ENCODE peak calls at places on chromosome 9, in five cellular contexts. A is mesenchymal stem cell, G is H9, S is H1, P is neuronal stem cell. I is an unnamed sample.

GRCh38 chr9:7298123-7298522 is 501.5 kb downstream of the DMAC1 start:
- DNase-seq in G (no peak), S (no peak), A (no peak), P (no peak), I (no peak)

GRCh38 chr9:94971378-94972131 is 245.1 kb downstream of the AOPEP start:
- DNase-seq in P (no peak), S (no peak), G (no peak), A (no peak), I (no peak)

GRCh38 chr9:34686231-34686630 is 4.8 kb downstream of the CCL19 start:
- DNase-seq in P (no peak), A (no peak), G (no peak), S (no peak), I (no peak)

GRCh38 chr9:84807870-84808385 is 138.4 kb downstream of the NTRK2 start:
- DNase-seq in A (no peak), G (no peak), S (no peak), P (no peak), I (no peak)

GRCh38 chr9:79196606-79197005 is 375.2 kb upstream of the TLE4 start:
- DNase-seq in A (peak), P (no peak), G (no peak), S (no peak), I (no peak)

GRCh38 chr9:98529841-98530240 is 178.9 kb downstream of the GABBR2 start:
- DNase-seq in P (no peak), A (no peak), S (no peak), G (no peak), I (no peak)

GRCh38 chr9:37302277-37302676 is 120.2 kb upstream of the GRHPR start:
- DNase-seq in P (no peak), A (no peak), S (no peak), G (no peak), I (no peak)

GRCh38 chr9:120438111-120438510 is 141.9 kb downstream of the CDK5RAP2 start:
- DNase-seq in G (no peak), S (no peak), A (peak), P (no peak), I (no peak)

GRCh38 chr9:89740722-89741121 is 135.9 kb downstream of the GADD45G start:
- DNase-seq in P (no peak), S (no peak), A (no peak), G (no peak), I (no peak)

GRCh38 chr9:121498150-121498486 is 1.5 kb downstream of the GGTA1 start:
- DNase-seq in S (no peak), G (peak), P (peak), A (peak), I (peak)

GRCh38 chr9:128636024-128636390 is 20.6 kb downstream of the DYNC2I2 start:
- DNase-seq in G (peak), S (peak), P (no peak), A (no peak), I (peak)
- H2BK120ac ChIP-seq in G (no peak), S (no peak), P (no peak), A (peak), I (peak)

DNA sequence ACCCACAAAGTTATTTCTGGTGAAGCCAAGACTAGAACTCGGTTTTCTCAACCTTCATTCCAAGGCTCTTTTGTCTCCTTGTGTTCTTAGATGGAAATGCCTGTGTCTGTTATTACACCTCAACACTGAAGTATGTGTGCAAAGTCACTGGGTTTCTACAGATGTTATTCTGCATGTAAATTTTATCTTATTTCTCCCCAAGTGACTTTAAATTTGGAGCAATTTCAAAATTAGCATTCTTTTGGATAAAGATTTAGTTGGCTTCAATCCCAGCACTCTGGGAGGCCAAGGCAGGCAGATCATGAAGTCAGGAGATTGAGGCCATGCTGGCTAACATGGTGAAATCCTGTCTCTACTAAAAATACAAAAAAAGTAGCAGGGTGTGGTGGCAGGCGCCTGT is 104.4 kb upstream of the GNA14 start:
- DNase-seq in P (no peak), S (no peak), A (peak), G (no peak), I (no peak)
- H2BK5ac ChIP-seq in P (no peak), S (no peak), A (no peak), G (no peak), I (no peak)

DNA sequence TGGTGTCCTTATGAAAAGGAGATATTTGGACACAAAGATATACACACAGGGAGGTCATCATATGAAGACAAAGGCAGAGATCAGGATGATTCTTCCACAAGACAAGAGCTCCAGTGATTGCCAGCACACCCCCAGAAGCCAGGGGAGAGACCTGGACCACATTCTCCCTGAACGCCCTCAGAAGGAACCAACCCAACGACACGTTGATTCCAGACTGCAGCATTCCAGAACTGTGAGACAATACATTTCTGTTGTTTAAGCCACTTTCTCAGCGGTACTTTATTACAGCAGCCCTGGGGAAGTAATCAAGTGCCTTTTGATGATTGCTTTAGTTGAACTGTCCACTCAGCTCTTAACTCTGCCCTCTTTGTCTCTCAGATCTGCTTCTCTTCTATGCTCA is 285.5 kb upstream of the SMARCA2 start:
- DNase-seq in A (no peak), P (no peak), G (no peak), S (no peak), I (no peak)
- H2BK12ac ChIP-seq in A (no peak), P (no peak), G (no peak), S (no peak), I (no peak)

DNA sequence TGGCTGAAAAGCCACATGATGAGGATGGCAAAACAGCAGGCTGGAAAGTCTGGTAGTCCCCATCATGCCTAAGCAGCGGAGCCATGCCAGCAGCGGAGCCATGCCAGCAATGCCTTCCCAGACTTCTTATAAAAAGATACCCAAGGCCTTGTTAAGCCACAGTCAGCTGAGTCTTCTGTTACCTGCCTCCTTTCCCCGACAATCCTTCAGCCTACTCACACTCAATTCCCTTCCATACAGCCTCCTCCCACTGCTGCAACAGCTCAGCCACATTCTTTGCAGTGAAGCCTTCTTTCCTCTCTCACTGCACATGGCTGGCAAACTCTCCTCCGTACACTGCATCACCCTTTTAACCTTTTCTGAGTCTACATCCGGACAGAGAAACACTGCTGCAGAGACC is 114.9 kb downstream of the AUH start:
- DNase-seq in G (no peak), P (no peak), A (no peak), S (no peak), I (no peak)
- H2BK120ac ChIP-seq in G (no peak), P (no peak), A (no peak), S (no peak), I (no peak)

DNA sequence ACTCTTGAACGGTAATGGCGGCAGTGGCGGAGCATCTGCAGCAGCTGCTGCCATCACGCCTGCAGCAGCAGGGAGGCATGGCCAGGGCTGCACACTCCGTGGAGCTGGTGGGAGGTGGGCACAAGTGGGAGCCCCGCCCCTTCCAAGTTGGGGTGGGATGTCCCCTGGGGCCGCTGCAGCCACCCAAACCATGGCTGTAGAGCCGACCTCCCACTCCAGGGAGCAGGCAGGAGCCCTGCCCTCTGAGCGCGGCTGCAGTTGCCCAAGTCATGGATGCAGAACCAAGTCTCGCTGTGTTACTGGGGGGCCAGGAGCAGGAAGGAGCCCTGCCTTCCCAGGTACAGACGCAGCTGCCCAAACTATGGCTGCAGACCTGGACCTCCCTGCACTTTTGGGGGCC is 215.3 kb upstream of the VLDLR start:
- DNase-seq in G (no peak), A (no peak), P (no peak), S (no peak), I (no peak)
- H2BK5ac ChIP-seq in G (no peak), A (no peak), P (no peak), S (no peak), I (no peak)

GRCh38 chr9:16090907-16091629 is 538.2 kb downstream of the CCDC171 start:
- DNase-seq in A (peak), S (no peak), G (no peak), P (no peak), I (no peak)
- H2BK12ac ChIP-seq in A (no peak), S (no peak), G (no peak), P (no peak), I (no peak)

GRCh38 chr9:114549677-114550330 is 37.8 kb upstream of the ATP6V1G1 start:
- DNase-seq in S (no peak), P (no peak), A (no peak), G (no peak), I (no peak)

GRCh38 chr9:114551750-114552685 is 35.6 kb upstream of the ATP6V1G1 start:
- DNase-seq in S (no peak), G (no peak), A (peak), P (no peak), I (peak)

GRCh38 chr9:114552716-114553115 is 34.9 kb upstream of the ATP6V1G1 start:
- DNase-seq in P (no peak), G (no peak), A (peak), S (no peak), I (no peak)

GRCh38 chr9:114558027-114558675 is 29.4 kb upstream of the ATP6V1G1 start:
- DNase-seq in S (no peak), G (no peak), A (peak), P (no peak), I (no peak)

DNA sequence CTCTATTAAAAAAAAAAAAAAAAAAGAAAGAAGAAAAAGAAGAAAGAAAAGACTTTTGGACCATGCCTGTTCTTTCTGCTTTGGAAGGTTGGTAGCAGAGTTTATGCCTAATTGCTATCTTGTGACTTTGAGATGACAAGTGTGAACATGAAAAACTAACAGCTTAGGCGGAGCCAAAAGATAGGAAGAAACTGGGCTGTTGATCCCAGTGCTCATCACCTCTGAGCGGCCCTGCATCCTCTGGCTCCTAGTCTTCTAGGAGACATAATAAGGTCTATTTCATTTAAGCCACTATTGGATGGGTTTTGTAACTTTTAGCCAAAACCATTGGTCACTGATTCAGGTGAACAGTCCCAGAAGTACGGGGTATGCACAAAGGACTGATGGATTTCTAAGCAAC is 34.4 kb upstream of the ATP6V1G1 start:
- DNase-seq in P (no peak), G (no peak), S (no peak), A (no peak), I (no peak)
- H2BK120ac ChIP-seq in P (no peak), G (no peak), S (no peak), A (no peak), I (no peak)

GRCh38 chr9:4138180-4138579 is 161.7 kb downstream of the GLIS3 start:
- DNase-seq in G (no peak), A (peak), S (no peak), P (no peak), I (no peak)

GRCh38 chr9:4139201-4139600 is 160.7 kb downstream of the GLIS3 start:
- DNase-seq in A (peak), S (no peak), G (no peak), P (no peak), I (no peak)

GRCh38 chr9:4137755-4138154 is 162.1 kb downstream of the GLIS3 start:
- DNase-seq in A (peak), G (no peak), P (no peak), S (no peak), I (peak)

GRCh38 chr9:4137234-4137633 is 162.6 kb downstream of the GLIS3 start:
- DNase-seq in S (no peak), G (no peak), A (peak), P (no peak), I (peak)

DNA sequence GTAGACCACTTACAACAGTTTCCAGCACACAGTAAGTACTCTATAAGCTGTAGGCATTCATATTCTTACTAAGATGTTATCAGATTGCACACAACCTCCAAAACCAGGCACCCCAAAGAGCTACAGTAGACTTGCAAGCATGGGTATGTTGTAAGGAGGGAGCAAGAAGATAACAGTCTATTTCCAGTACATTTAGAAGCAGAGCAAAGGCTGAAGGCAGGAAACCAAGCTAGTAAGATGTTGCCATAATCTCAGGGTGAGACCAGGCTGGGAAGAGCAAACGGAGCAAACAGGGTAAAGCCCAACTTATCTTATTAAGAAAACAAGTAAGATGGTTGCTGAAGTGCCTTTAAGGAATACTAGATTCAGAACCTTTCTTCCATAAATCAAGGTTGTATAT is 161.1 kb downstream of the GLIS3 start:
- DNase-seq in P (no peak), A (peak), G (no peak), S (no peak), I (no peak)
- H2BK5ac ChIP-seq in P (no peak), A (peak), G (no peak), S (no peak), I (no peak)

GRCh38 chr9:93043122-93043521 is 15.4 kb upstream of the SUSD3 start:
- DNase-seq in A (no peak), P (no peak), S (no peak), G (no peak), I (no peak)

GRCh38 chr9:93039456-93039855 is 19.0 kb upstream of the SUSD3 start:
- DNase-seq in A (no peak), P (no peak), S (no peak), G (no peak), I (no peak)

GRCh38 chr9:93040409-93040808 is 18.1 kb upstream of the SUSD3 start:
- DNase-seq in A (no peak), P (no peak), S (no peak), G (no peak), I (no peak)

GRCh38 chr9:93039976-93040375 is 18.5 kb upstream of the SUSD3 start:
- DNase-seq in A (no peak), S (no peak), G (no peak), P (no peak), I (no peak)

DNA sequence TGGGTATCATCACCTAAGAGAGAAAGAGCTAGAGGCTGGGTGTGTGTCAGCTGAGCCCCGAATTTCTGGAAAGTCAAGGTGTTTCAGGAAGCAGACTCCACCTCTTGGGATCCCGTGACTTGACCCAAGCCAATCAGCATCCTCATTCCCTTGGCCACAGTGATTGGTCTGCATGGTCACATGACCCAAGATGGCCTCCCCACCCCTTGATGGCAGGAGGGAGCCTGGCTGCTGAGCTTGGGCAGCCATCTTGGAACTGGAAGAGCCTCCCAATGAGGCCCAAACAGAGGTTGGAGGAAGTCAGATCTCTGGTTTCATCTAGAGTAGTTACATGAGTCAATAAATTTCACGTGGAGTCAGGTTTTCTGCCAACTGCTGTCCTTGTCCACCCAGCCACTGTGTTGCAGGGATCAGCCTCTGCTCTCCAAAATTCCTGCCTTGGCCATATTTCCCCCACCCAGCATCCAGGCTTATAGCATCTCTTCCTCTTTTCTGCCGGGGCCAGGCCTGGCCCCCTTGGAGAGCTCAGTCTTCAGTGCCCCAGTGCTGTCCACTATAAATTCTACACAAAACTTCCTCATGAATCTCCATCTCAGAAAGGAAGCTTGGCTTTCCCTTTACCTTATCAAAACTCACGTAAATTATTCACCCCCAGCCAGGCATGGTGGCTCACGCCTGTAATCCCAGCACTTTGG is 17.2 kb upstream of the SUSD3 start:
- DNase-seq in P (no peak), G (no peak), S (no peak), A (no peak), I (no peak)
- H2BK12ac ChIP-seq in P (no peak), G (no peak), S (no peak), A (no peak), I (no peak)

I was measured in trophoblast cell.